ENCODE peak calls at places on chromosomes 6 and 20, in ten cellular contexts. V is pancreas; M is heart right ventricle; F is right lobe of liver; P is SK-N-SH; U is spleen; N is cardiac muscle cell; G is endodermal cell; X is CD8-positive, alpha-beta T cell; L is breast epithelium. T is an unnamed sample.

GRCh38 chr6:136084403-136084802 is 165.7 kb downstream of the MTFR2 start:
- DNase-seq in V (no peak), M (no peak), F (no peak), P (no peak), U (no peak), N (no peak), G (no peak), X (no peak), L (no peak), T (no peak)

GRCh38 chr6:33620158-33620583 is 951 bp upstream of the ITPR3 start:
- DNase-seq in V (peak; percentile 46), M (peak; percentile 30), F (peak; percentile 50), P (peak; percentile 65), U (peak; percentile 84), N (no peak), G (peak; percentile 76), X (peak; percentile 36), L (no peak), T (peak; percentile 49)

GRCh38 chr6:160031442-160031841 is 62.6 kb downstream of the IGF2R start:
- DNase-seq in V (no peak), M (no peak), F (no peak), P (no peak), U (no peak), N (no peak), G (no peak), X (no peak), L (no peak), T (no peak)

GRCh38 chr6:37850728-37851285 is 31.3 kb downstream of the ZFAND3 start:
- DNase-seq in V (no peak), M (no peak), F (no peak), P (no peak), U (no peak), N (no peak), G (no peak), X (no peak), L (no peak), T (no peak)

GRCh38 chr20:47875302-47876025 is 90.2 kb upstream of the SULF2 start:
- DNase-seq in V (no peak), M (no peak), F (no peak), P (no peak), U (no peak), N (no peak), G (no peak), X (no peak), L (no peak), T (no peak)

GRCh38 chr6:165679326-165679725 is 16.3 kb upstream of the PDE10A start:
- DNase-seq in V (no peak), M (no peak), F (no peak), P (no peak), U (no peak), N (no peak), G (peak; percentile 77), X (no peak), L (no peak), T (no peak)

GRCh38 chr20:2558581-2559301 is 22.4 kb downstream of the TMC2 start:
- DNase-seq in V (no peak), M (no peak), F (no peak), P (no peak), U (no peak), N (no peak), G (peak; percentile 72), X (no peak), L (no peak), T (no peak)

GRCh38 chr20:7667194-7667593 is 273.1 kb downstream of the HAO1 start:
- DNase-seq in V (no peak), M (no peak), F (no peak), P (no peak), U (no peak), N (no peak), G (no peak), X (no peak), L (no peak), T (no peak)

GRCh38 chr20:20743511-20744169 is 31.2 kb upstream of the RALGAPA2 start:
- DNase-seq in V (peak; percentile 9), M (peak; percentile 70), F (peak; percentile 46), P (no peak), U (peak; percentile 81), N (peak; percentile 72), G (peak; percentile 75), X (no peak), L (peak; percentile 21), T (peak; percentile 58)

GRCh38 chr6:73006161-73006560 is 219.1 kb downstream of the KHDC1L start:
- DNase-seq in V (no peak), M (no peak), F (no peak), P (no peak), U (no peak), N (no peak), G (no peak), X (no peak), L (no peak), T (no peak)

GRCh38 chr20:46545077-46545826 is 5.2 kb downstream of the OCSTAMP start:
- DNase-seq in V (no peak), M (no peak), F (no peak), P (no peak), U (no peak), N (no peak), G (no peak), X (no peak), L (no peak), T (no peak)

GRCh38 chr6:104705095-104705707 is 154.5 kb downstream of the HACE1 start:
- DNase-seq in V (no peak), M (peak; percentile 15), F (no peak), P (no peak), U (no peak), N (no peak), G (no peak), X (peak; percentile 8), L (no peak), T (no peak)

DNA sequence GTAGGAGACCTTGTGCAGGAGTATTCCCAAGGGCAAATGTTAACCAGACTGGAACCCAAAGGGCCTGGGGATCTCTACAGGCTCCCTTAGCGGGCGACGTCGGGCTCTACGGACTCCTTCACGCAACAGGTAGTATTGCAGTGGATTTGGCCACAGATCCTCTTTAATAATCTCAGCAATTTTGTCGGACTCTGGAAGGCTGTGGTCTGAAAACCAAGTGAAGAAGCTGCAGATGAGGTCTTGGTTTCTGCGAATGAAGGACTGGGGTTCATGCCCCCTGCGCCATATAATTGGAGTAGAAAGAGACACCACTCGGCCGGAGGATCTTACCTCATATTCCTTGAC is 1.3 kb downstream of the TSPYL1 start:
- DNase-seq in V (no peak), M (no peak), F (no peak), P (no peak), U (peak; percentile 77), N (no peak), G (no peak), X (no peak), L (no peak), T (no peak)
- H3K4me1 ChIP-seq in V (peaks cover 43% of the 10 kb centered on the region), M (peaks cover 74% of the 10 kb centered on the region), F (peaks cover 18% of the 10 kb centered on the region), P (peaks cover 4% of the 10 kb centered on the region), U (peaks cover 72% of the 10 kb centered on the region), N (peaks cover 30% of the 10 kb centered on the region), G (no peaks in the 10 kb centered on the region), X (peaks cover 62% of the 10 kb centered on the region), L (no peaks in the 10 kb centered on the region), T (peaks cover 7% of the 10 kb centered on the region)

GRCh38 chr6:157158897-157159296 is 164.4 kb downstream of the TMEM242 start:
- DNase-seq in V (no peak), M (no peak), F (no peak), P (no peak), U (no peak), N (peak; percentile 15), G (peak; percentile 87), X (no peak), L (no peak), T (no peak)
- TF ChIP-seq CTCF in V (no peak), M (peak; percentile 14), F (no peak), P (peak; percentile 12), U (no peak), N (peak; percentile 14), G (peak; percentile 51), X (no peak), L (no peak), T (no peak)

GRCh38 chr6:34816635-34817301 is 24.9 kb downstream of the BLTP3A start:
- DNase-seq in V (no peak), M (no peak), F (no peak), P (no peak), U (no peak), N (no peak), G (no peak), X (no peak), L (no peak), T (no peak)

GRCh38 chr6:34817337-34817910 is 25.5 kb downstream of the BLTP3A start:
- DNase-seq in V (no peak), M (no peak), F (no peak), P (no peak), U (no peak), N (no peak), G (no peak), X (no peak), L (no peak), T (no peak)

GRCh38 chr6:34819571-34820480 is 27.9 kb downstream of the BLTP3A start:
- DNase-seq in V (no peak), M (no peak), F (no peak), P (no peak), U (no peak), N (no peak), G (no peak), X (no peak), L (no peak), T (no peak)
- H3K27ac ChIP-seq in V (no peak overlapping the region), M (peak overlapping the region; percentile 34), F (no peak overlapping the region), P (no peak overlapping the region), U (no peak overlapping the region), N (peak overlapping the region; percentile 42), G (no peak overlapping the region), X (no peak overlapping the region), L (no peak overlapping the region), T (no peak overlapping the region)

GRCh38 chr6:137231156-137231555 is 12.0 kb upstream of the IFNGR1 start:
- DNase-seq in V (no peak), M (no peak), F (no peak), P (no peak), U (no peak), N (no peak), G (no peak), X (no peak), L (no peak), T (no peak)

GRCh38 chr6:137231895-137232294 is 12.7 kb upstream of the IFNGR1 start:
- DNase-seq in V (no peak), M (no peak), F (no peak), P (no peak), U (no peak), N (no peak), G (no peak), X (no peak), L (no peak), T (no peak)

GRCh38 chr6:137227872-137228302 is 8.7 kb upstream of the IFNGR1 start:
- DNase-seq in V (no peak), M (no peak), F (no peak), P (no peak), U (no peak), N (no peak), G (no peak), X (no peak), L (no peak), T (no peak)

GRCh38 chr6:137229075-137229759 is 10.0 kb upstream of the IFNGR1 start:
- DNase-seq in V (no peak), M (no peak), F (no peak), P (no peak), U (no peak), N (no peak), G (no peak), X (no peak), L (no peak), T (no peak)

DNA sequence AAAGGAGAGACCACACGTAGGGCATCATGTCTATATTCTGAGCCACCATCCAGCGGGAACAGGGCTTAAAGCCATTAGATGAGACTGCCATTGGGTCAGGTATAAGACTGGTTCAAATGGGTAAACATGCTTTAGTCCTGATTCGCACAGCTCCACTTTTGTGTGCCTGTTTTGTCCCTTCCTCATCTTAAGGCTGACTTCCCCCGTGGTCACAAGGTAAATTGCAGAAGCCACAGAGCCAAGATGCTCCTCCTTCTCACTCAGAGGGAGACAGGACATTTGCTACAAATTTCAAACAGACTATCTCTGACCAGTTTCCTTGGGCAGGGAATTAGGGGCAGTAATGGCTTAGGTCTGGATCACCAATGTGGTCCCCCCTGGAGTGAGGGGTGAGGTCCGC is 11.4 kb upstream of the IFNGR1 start:
- DNase-seq in V (no peak), M (no peak), F (no peak), P (no peak), U (no peak), N (no peak), G (no peak), X (no peak), L (no peak), T (no peak)
- H3K4me1 ChIP-seq in V (peaks cover 14% of the 10 kb centered on the region), M (peaks cover 60% of the 10 kb centered on the region), F (no peaks in the 10 kb centered on the region), P (no peaks in the 10 kb centered on the region), U (peaks cover 100% of the 10 kb centered on the region), N (no peaks in the 10 kb centered on the region), G (no peaks in the 10 kb centered on the region), X (peaks cover 43% of the 10 kb centered on the region), L (peaks cover 3% of the 10 kb centered on the region), T (no peaks in the 10 kb centered on the region)

T was measured in prostate gland.